ENCODE peak calls at places on chromosomes 2 and 18, in seven cellular contexts. One of them, this sample, is unnamed.

GRCh38 chr2:96205888-96206287 is 2.7 kb downstream of the STARD7 start:
- DNase-seq in H9: no peak
- DNase-seq in breast epithelium: no peak
- DNase-seq in body of pancreas: no peak
- DNase-seq in heart right ventricle: no peak
- DNase-seq in stomach: no peak
- DNase-seq in RWPE1: peak
- DNase-seq in this sample: peak

GRCh38 chr2:74372674-74373073 is 7.4 kb downstream of the DCTN1 start:
- DNase-seq in breast epithelium: no peak
- DNase-seq in stomach: no peak
- DNase-seq in heart right ventricle: no peak
- DNase-seq in H9: no peak
- DNase-seq in RWPE1: no peak
- DNase-seq in body of pancreas: no peak
- DNase-seq in this sample: no peak

GRCh38 chr2:24809316-24810007 is 16.2 kb downstream of the CENPO start:
- DNase-seq in heart right ventricle: no peak
- DNase-seq in H9: no peak
- DNase-seq in breast epithelium: no peak
- DNase-seq in body of pancreas: no peak
- DNase-seq in RWPE1: no peak
- DNase-seq in stomach: no peak
- DNase-seq in this sample: no peak

GRCh38 chr2:195498176-195498575 is 158.8 kb upstream of the SLC39A10 start:
- DNase-seq in breast epithelium: no peak
- DNase-seq in RWPE1: peak
- DNase-seq in heart right ventricle: no peak
- DNase-seq in body of pancreas: peak
- DNase-seq in stomach: peak
- DNase-seq in H9: peak
- DNase-seq in this sample: peak

GRCh38 chr2:241570961-241571581 is 12.5 kb downstream of the BOK start:
- DNase-seq in breast epithelium: no peak
- DNase-seq in H9: peak
- DNase-seq in body of pancreas: no peak
- DNase-seq in RWPE1: no peak
- DNase-seq in heart right ventricle: no peak
- DNase-seq in stomach: no peak
- DNase-seq in this sample: no peak

GRCh38 chr2:159053186-159054031 is 85.0 kb downstream of the TANC1 start:
- DNase-seq in RWPE1: no peak
- DNase-seq in body of pancreas: no peak
- DNase-seq in stomach: no peak
- DNase-seq in breast epithelium: no peak
- DNase-seq in H9: no peak
- DNase-seq in heart right ventricle: no peak
- DNase-seq in this sample: no peak

GRCh38 chr2:37554157-37554515 is 117.3 kb downstream of the CDC42EP3 start:
- DNase-seq in H9: no peak
- DNase-seq in heart right ventricle: no peak
- DNase-seq in RWPE1: no peak
- DNase-seq in stomach: no peak
- DNase-seq in body of pancreas: no peak
- DNase-seq in breast epithelium: no peak
- DNase-seq in this sample: no peak

GRCh38 chr2:55090702-55091101 is 40.5 kb upstream of the RTN4 start:
- DNase-seq in H9: no peak
- DNase-seq in RWPE1: no peak
- DNase-seq in body of pancreas: no peak
- DNase-seq in stomach: no peak
- DNase-seq in heart right ventricle: no peak
- DNase-seq in breast epithelium: no peak
- DNase-seq in this sample: peak

GRCh38 chr2:45554073-45554742 is 56.9 kb downstream of the SRBD1 start:
- DNase-seq in breast epithelium: no peak
- DNase-seq in heart right ventricle: no peak
- DNase-seq in RWPE1: no peak
- DNase-seq in body of pancreas: no peak
- DNase-seq in stomach: no peak
- DNase-seq in H9: no peak
- DNase-seq in this sample: no peak

GRCh38 chr2:177660742-177661141 is 268.2 kb downstream of the AGPS start:
- DNase-seq in RWPE1: no peak
- DNase-seq in heart right ventricle: no peak
- DNase-seq in body of pancreas: no peak
- DNase-seq in stomach: no peak
- DNase-seq in breast epithelium: no peak
- DNase-seq in H9: no peak
- DNase-seq in this sample: no peak

GRCh38 chr2:67570626-67571025 is 173.5 kb downstream of the ETAA1 start:
- DNase-seq in RWPE1: no peak
- DNase-seq in breast epithelium: no peak
- DNase-seq in stomach: no peak
- DNase-seq in body of pancreas: no peak
- DNase-seq in heart right ventricle: no peak
- DNase-seq in H9: no peak
- DNase-seq in this sample: no peak

GRCh38 chr2:25044990-25045389 is 3.1 kb downstream of the EFR3B start:
- DNase-seq in stomach: no peak
- DNase-seq in heart right ventricle: no peak
- DNase-seq in breast epithelium: no peak
- DNase-seq in body of pancreas: no peak
- DNase-seq in H9: no peak
- DNase-seq in RWPE1: no peak
- DNase-seq in this sample: no peak

GRCh38 chr18:3367491-3368091 is 82.4 kb upstream of the TGIF1 start:
- DNase-seq in body of pancreas: no peak
- DNase-seq in RWPE1: peak
- DNase-seq in heart right ventricle: no peak
- DNase-seq in H9: no peak
- DNase-seq in breast epithelium: no peak
- DNase-seq in stomach: no peak
- DNase-seq in this sample: peak

GRCh38 chr2:147501973-147502372 is 342.9 kb upstream of the ACVR2A start:
- DNase-seq in RWPE1: no peak
- DNase-seq in heart right ventricle: no peak
- DNase-seq in stomach: no peak
- DNase-seq in breast epithelium: no peak
- DNase-seq in H9: no peak
- DNase-seq in body of pancreas: no peak
- DNase-seq in this sample: no peak

GRCh38 chr18:44680271-44681038 is at the start of gene SETBP1:
- DNase-seq in H9: peak
- DNase-seq in RWPE1: peak
- DNase-seq in heart right ventricle: peak
- DNase-seq in body of pancreas: peak
- DNase-seq in breast epithelium: peak
- DNase-seq in stomach: peak
- DNase-seq in this sample: peak

GRCh38 chr18:44681611-44682010 is 923 bp downstream of the SETBP1 start:
- DNase-seq in stomach: no peak
- DNase-seq in body of pancreas: no peak
- DNase-seq in H9: no peak
- DNase-seq in heart right ventricle: no peak
- DNase-seq in breast epithelium: no peak
- DNase-seq in RWPE1: no peak
- DNase-seq in this sample: no peak

GRCh38 chr18:44679912-44680270 is 797 bp upstream of the SETBP1 start:
- DNase-seq in heart right ventricle: peak
- DNase-seq in body of pancreas: peak
- DNase-seq in stomach: peak
- DNase-seq in breast epithelium: peak
- DNase-seq in RWPE1: peak
- DNase-seq in H9: peak
- DNase-seq in this sample: peak

GRCh38 chr18:44682181-44682870 is 1.6 kb downstream of the SETBP1 start:
- DNase-seq in heart right ventricle: peak
- DNase-seq in RWPE1: no peak
- DNase-seq in stomach: no peak
- DNase-seq in H9: peak
- DNase-seq in breast epithelium: no peak
- DNase-seq in body of pancreas: peak
- DNase-seq in this sample: no peak

GRCh38 chr18:44681039-44681595 is 429 bp downstream of the SETBP1 start:
- DNase-seq in body of pancreas: no peak
- DNase-seq in stomach: no peak
- DNase-seq in heart right ventricle: no peak
- DNase-seq in RWPE1: no peak
- DNase-seq in breast epithelium: no peak
- DNase-seq in H9: no peak
- DNase-seq in this sample: no peak
- TF ChIP-seq CTCF in body of pancreas: no peak
- TF ChIP-seq CTCF in stomach: no peak
- TF ChIP-seq CTCF in heart right ventricle: no peak
- TF ChIP-seq CTCF in RWPE1: no peak
- TF ChIP-seq CTCF in breast epithelium: no peak
- TF ChIP-seq CTCF in H9: no peak
- TF ChIP-seq CTCF in this sample: no peak

DNA sequence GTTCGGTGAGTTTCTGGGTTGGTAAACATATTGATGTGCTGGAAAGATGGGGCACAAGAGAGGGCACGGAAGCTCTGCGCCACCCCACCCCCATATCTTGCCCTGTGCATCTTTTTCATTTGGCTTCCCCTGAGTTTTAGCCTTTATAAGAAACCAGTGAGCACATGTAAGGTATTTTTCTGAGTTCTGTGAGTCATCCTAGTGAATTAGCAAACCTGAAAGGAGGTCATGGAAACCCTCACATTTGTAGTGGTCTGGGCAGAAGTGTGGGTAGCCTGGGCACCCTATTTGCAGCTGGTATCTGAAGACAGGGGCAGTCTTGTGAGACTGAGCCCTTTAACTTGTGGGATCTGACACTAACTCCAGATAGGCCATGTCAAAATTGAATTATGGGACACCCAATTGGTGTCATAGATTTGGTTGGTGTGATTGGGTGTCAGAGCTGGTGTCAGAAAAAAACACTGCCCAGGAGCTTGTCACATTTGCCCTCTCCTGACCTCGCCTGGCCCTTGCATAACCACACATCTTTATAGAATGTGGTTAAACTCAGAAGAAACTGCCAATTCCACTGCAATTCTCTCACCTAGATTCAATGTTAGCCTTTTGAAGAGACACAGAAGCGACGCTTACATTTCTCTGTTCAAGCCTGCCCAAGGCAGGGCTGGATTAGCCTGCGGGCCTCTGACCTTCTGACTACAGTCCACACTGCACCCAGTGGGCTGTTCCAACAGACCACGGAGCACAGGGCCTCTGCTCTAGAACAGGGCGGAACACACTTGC is 12.0 kb upstream of the GALM start:
- DNase-seq in heart right ventricle: no peak
- DNase-seq in RWPE1: peak
- DNase-seq in body of pancreas: no peak
- DNase-seq in breast epithelium: peak
- DNase-seq in stomach: no peak
- DNase-seq in H9: no peak
- DNase-seq in this sample: no peak
- TF ChIP-seq CTCF in heart right ventricle: no peak
- TF ChIP-seq CTCF in RWPE1: no peak
- TF ChIP-seq CTCF in body of pancreas: no peak
- TF ChIP-seq CTCF in breast epithelium: no peak
- TF ChIP-seq CTCF in stomach: no peak
- TF ChIP-seq CTCF in H9: no peak
- TF ChIP-seq CTCF in this sample: no peak

DNA sequence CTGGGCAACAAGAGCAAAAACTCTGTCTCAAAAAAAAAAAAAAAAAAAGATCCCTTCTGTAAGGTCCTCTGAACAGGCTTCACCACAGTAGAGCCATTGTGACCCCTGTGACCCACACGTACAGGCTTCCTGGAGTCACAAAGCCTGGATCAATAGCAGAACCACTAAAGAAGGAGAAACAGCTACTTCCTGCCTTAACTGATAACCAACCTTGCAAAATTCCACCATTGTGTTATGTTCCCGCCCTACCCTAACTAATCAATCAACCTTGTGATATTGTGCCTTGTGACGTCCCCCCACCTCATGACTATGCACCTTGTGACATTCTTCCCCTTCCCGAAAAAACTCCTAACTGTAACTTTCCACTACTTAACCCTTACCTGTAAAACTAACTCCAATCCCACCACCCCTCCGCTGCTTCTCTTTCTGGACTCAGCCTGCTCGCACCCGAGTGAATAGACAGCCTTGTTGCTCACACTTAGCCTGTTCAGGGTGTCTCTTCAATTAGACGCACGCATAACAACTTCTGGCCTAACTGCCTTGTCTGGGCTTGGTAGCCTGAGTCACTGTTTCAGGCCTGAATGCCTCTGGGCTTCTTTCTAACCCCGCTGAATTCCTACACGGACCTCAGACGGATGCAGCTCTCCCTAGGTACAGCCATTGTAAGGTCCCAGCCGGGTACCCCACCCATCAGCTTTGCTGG is 13.9 kb downstream of the SCYGR8 start:
- DNase-seq in stomach: no peak
- DNase-seq in RWPE1: peak
- DNase-seq in breast epithelium: no peak
- DNase-seq in heart right ventricle: no peak
- DNase-seq in body of pancreas: peak
- DNase-seq in H9: peak
- DNase-seq in this sample: peak
- TF ChIP-seq CTCF in stomach: no peak
- TF ChIP-seq CTCF in RWPE1: no peak
- TF ChIP-seq CTCF in breast epithelium: no peak
- TF ChIP-seq CTCF in heart right ventricle: no peak
- TF ChIP-seq CTCF in body of pancreas: no peak
- TF ChIP-seq CTCF in H9: no peak
- TF ChIP-seq CTCF in this sample: no peak

DNA sequence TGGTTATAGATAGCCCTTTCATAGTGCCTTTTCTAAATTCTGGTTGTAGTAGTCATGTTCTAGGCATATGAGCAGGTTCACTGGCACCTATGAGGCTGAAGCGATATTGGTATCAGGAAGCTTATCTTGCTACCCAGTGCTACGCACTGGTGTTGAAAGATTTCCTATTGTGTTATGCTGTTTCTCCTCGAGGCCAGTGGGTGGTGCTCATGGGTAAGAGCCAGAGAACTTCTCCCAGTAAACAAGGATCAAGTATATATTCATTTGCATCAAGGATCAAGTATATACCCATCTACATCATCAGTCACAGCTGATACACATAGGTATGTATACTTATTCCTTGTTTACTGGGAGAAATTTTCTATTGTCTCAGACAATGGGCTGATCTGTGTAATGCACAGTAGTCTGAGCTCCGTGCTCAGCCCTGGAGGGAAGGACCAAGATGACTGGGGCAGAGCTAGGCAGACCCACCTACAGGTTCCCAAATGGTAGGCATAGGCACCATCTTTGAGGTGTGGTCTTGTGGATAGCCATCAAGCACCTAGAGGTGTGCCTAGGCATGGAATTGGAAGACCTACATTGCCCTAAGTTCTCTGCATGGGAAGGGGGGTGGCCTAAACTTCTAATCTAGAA is 101.2 kb upstream of the GALNT13 start:
- DNase-seq in heart right ventricle: no peak
- DNase-seq in RWPE1: no peak
- DNase-seq in breast epithelium: no peak
- DNase-seq in H9: peak
- DNase-seq in stomach: no peak
- DNase-seq in body of pancreas: no peak
- DNase-seq in this sample: peak
- TF ChIP-seq CTCF in heart right ventricle: no peak
- TF ChIP-seq CTCF in RWPE1: no peak
- TF ChIP-seq CTCF in breast epithelium: no peak
- TF ChIP-seq CTCF in H9: peak
- TF ChIP-seq CTCF in stomach: no peak
- TF ChIP-seq CTCF in body of pancreas: no peak
- TF ChIP-seq CTCF in this sample: peak